ENCODE peak calls at places on chromosomes 6 and 20, in seven cellular contexts. One of them, this sample, is unnamed.

GRCh38 chr6:135163440-135163738 is 17.7 kb upstream of the MYB start:
- DNase-seq in stimulated activated CD4-positive, alpha-beta T cell treated with anti-CD3 and anti-CD28 coated beads, Interleukin-1b, Interleukin-23, amount 100 ng/mL, for 1 hour: no peak
- DNase-seq in kidney glomerular epithelial cell: no peak
- DNase-seq in astrocyte: no peak
- DNase-seq in amniotic stem cell: no peak
- DNase-seq in omental fat pad: no peak
- DNase-seq in MV-4-11: no peak
- DNase-seq in this sample: no peak

GRCh38 chr20:45290677-45291355 is 15.8 kb upstream of the RBPJL start:
- DNase-seq in astrocyte: peak
- DNase-seq in omental fat pad: peak
- DNase-seq in amniotic stem cell: peak
- DNase-seq in stimulated activated CD4-positive, alpha-beta T cell treated with anti-CD3 and anti-CD28 coated beads, Interleukin-1b, Interleukin-23, amount 100 ng/mL, for 1 hour: peak
- DNase-seq in kidney glomerular epithelial cell: peak
- DNase-seq in MV-4-11: peak
- DNase-seq in this sample: peak

GRCh38 chr6:43627008-43627825 is 1.8 kb downstream of the GTPBP2 start:
- DNase-seq in kidney glomerular epithelial cell: peak
- DNase-seq in stimulated activated CD4-positive, alpha-beta T cell treated with anti-CD3 and anti-CD28 coated beads, Interleukin-1b, Interleukin-23, amount 100 ng/mL, for 1 hour: no peak
- DNase-seq in astrocyte: peak
- DNase-seq in MV-4-11: peak
- DNase-seq in amniotic stem cell: peak
- DNase-seq in omental fat pad: peak
- DNase-seq in this sample: no peak

GRCh38 chr20:10665791-10666190 is 8.0 kb downstream of the JAG1 start:
- DNase-seq in amniotic stem cell: no peak
- DNase-seq in kidney glomerular epithelial cell: no peak
- DNase-seq in astrocyte: no peak
- DNase-seq in MV-4-11: no peak
- DNase-seq in omental fat pad: no peak
- DNase-seq in stimulated activated CD4-positive, alpha-beta T cell treated with anti-CD3 and anti-CD28 coated beads, Interleukin-1b, Interleukin-23, amount 100 ng/mL, for 1 hour: no peak
- DNase-seq in this sample: no peak

GRCh38 chr6:48826884-48827701 is 636.0 kb downstream of the MMUT start:
- DNase-seq in kidney glomerular epithelial cell: peak
- DNase-seq in omental fat pad: peak
- DNase-seq in stimulated activated CD4-positive, alpha-beta T cell treated with anti-CD3 and anti-CD28 coated beads, Interleukin-1b, Interleukin-23, amount 100 ng/mL, for 1 hour: no peak
- DNase-seq in amniotic stem cell: peak
- DNase-seq in astrocyte: peak
- DNase-seq in MV-4-11: no peak
- DNase-seq in this sample: no peak

GRCh38 chr6:84227044-84227433 is 404 bp downstream of the CEP162 start:
- DNase-seq in stimulated activated CD4-positive, alpha-beta T cell treated with anti-CD3 and anti-CD28 coated beads, Interleukin-1b, Interleukin-23, amount 100 ng/mL, for 1 hour: no peak
- DNase-seq in MV-4-11: no peak
- DNase-seq in astrocyte: no peak
- DNase-seq in kidney glomerular epithelial cell: no peak
- DNase-seq in omental fat pad: no peak
- DNase-seq in amniotic stem cell: no peak
- DNase-seq in this sample: no peak

GRCh38 chr6:34490390-34491090 is 24.7 kb downstream of the PACSIN1 start:
- DNase-seq in kidney glomerular epithelial cell: no peak
- DNase-seq in amniotic stem cell: no peak
- DNase-seq in MV-4-11: no peak
- DNase-seq in stimulated activated CD4-positive, alpha-beta T cell treated with anti-CD3 and anti-CD28 coated beads, Interleukin-1b, Interleukin-23, amount 100 ng/mL, for 1 hour: no peak
- DNase-seq in astrocyte: no peak
- DNase-seq in omental fat pad: no peak
- DNase-seq in this sample: no peak

GRCh38 chr6:70675822-70676221 is 8.1 kb downstream of the SMAP1 start:
- DNase-seq in astrocyte: no peak
- DNase-seq in omental fat pad: no peak
- DNase-seq in kidney glomerular epithelial cell: no peak
- DNase-seq in MV-4-11: no peak
- DNase-seq in stimulated activated CD4-positive, alpha-beta T cell treated with anti-CD3 and anti-CD28 coated beads, Interleukin-1b, Interleukin-23, amount 100 ng/mL, for 1 hour: no peak
- DNase-seq in amniotic stem cell: no peak
- DNase-seq in this sample: no peak

GRCh38 chr6:157491571-157492232 is 110.7 kb downstream of the ZDHHC14 start:
- DNase-seq in omental fat pad: no peak
- DNase-seq in kidney glomerular epithelial cell: no peak
- DNase-seq in astrocyte: no peak
- DNase-seq in MV-4-11: no peak
- DNase-seq in amniotic stem cell: no peak
- DNase-seq in stimulated activated CD4-positive, alpha-beta T cell treated with anti-CD3 and anti-CD28 coated beads, Interleukin-1b, Interleukin-23, amount 100 ng/mL, for 1 hour: no peak
- DNase-seq in this sample: no peak

GRCh38 chr20:57768519-57768918 is 58.7 kb upstream of the PMEPA1 start:
- DNase-seq in astrocyte: no peak
- DNase-seq in omental fat pad: no peak
- DNase-seq in MV-4-11: no peak
- DNase-seq in amniotic stem cell: no peak
- DNase-seq in stimulated activated CD4-positive, alpha-beta T cell treated with anti-CD3 and anti-CD28 coated beads, Interleukin-1b, Interleukin-23, amount 100 ng/mL, for 1 hour: no peak
- DNase-seq in kidney glomerular epithelial cell: no peak
- DNase-seq in this sample: no peak

GRCh38 chr6:33428891-33429744 is 9.3 kb downstream of the SYNGAP1 start:
- DNase-seq in omental fat pad: no peak
- DNase-seq in stimulated activated CD4-positive, alpha-beta T cell treated with anti-CD3 and anti-CD28 coated beads, Interleukin-1b, Interleukin-23, amount 100 ng/mL, for 1 hour: no peak
- DNase-seq in MV-4-11: no peak
- DNase-seq in astrocyte: no peak
- DNase-seq in amniotic stem cell: no peak
- DNase-seq in kidney glomerular epithelial cell: no peak
- DNase-seq in this sample: no peak

GRCh38 chr6:30544666-30545272 is 11.5 kb downstream of the GNL1 start:
- DNase-seq in MV-4-11: peak
- DNase-seq in omental fat pad: no peak
- DNase-seq in astrocyte: peak
- DNase-seq in stimulated activated CD4-positive, alpha-beta T cell treated with anti-CD3 and anti-CD28 coated beads, Interleukin-1b, Interleukin-23, amount 100 ng/mL, for 1 hour: no peak
- DNase-seq in kidney glomerular epithelial cell: peak
- DNase-seq in amniotic stem cell: peak
- DNase-seq in this sample: peak

GRCh38 chr6:67952121-67952520 is 683.0 kb upstream of the ADGRB3 start:
- DNase-seq in omental fat pad: no peak
- DNase-seq in stimulated activated CD4-positive, alpha-beta T cell treated with anti-CD3 and anti-CD28 coated beads, Interleukin-1b, Interleukin-23, amount 100 ng/mL, for 1 hour: no peak
- DNase-seq in amniotic stem cell: no peak
- DNase-seq in MV-4-11: no peak
- DNase-seq in astrocyte: peak
- DNase-seq in kidney glomerular epithelial cell: no peak
- DNase-seq in this sample: no peak